ENCODE peak calls at places on chromosomes 6 and 20, in six cellular contexts. One of them, this sample, is unnamed.

GRCh38 chr6:15073344-15073789 is 172.5 kb upstream of the JARID2 start:
- DNase-seq in brain microvascular endothelial cell: peak
- DNase-seq in lung: no peak
- DNase-seq in GM23338: no peak
- DNase-seq in neural crest cell: no peak
- DNase-seq in thoracic aorta: no peak
- DNase-seq in this sample: no peak

GRCh38 chr20:14761903-14762302 is 424.5 kb upstream of the FLRT3 start:
- DNase-seq in brain microvascular endothelial cell: no peak
- DNase-seq in lung: no peak
- DNase-seq in GM23338: peak
- DNase-seq in neural crest cell: no peak
- DNase-seq in thoracic aorta: no peak
- DNase-seq in this sample: no peak

GRCh38 chr6:50826803-50827202 is 8.1 kb downstream of the TFAP2B start:
- DNase-seq in brain microvascular endothelial cell: no peak
- DNase-seq in lung: no peak
- DNase-seq in GM23338: no peak
- DNase-seq in neural crest cell: no peak
- DNase-seq in thoracic aorta: no peak
- DNase-seq in this sample: no peak

GRCh38 chr6:41073203-41073967 is 611 bp downstream of the NFYA start:
- DNase-seq in brain microvascular endothelial cell: peak
- DNase-seq in lung: peak
- DNase-seq in GM23338: peak
- DNase-seq in neural crest cell: peak
- DNase-seq in thoracic aorta: peak
- DNase-seq in this sample: peak

GRCh38 chr20:9500121-9500911 is 14.1 kb upstream of the LAMP5 start:
- DNase-seq in brain microvascular endothelial cell: no peak
- DNase-seq in lung: no peak
- DNase-seq in GM23338: no peak
- DNase-seq in neural crest cell: no peak
- DNase-seq in thoracic aorta: no peak
- DNase-seq in this sample: no peak

GRCh38 chr6:15474196-15474595 is 188.6 kb downstream of the DTNBP1 start:
- DNase-seq in brain microvascular endothelial cell: no peak
- DNase-seq in lung: no peak
- DNase-seq in GM23338: no peak
- DNase-seq in neural crest cell: no peak
- DNase-seq in thoracic aorta: no peak
- DNase-seq in this sample: no peak

GRCh38 chr6:148035763-148036390 is 306.8 kb upstream of the SASH1 start:
- DNase-seq in brain microvascular endothelial cell: no peak
- DNase-seq in lung: no peak
- DNase-seq in GM23338: no peak
- DNase-seq in neural crest cell: no peak
- DNase-seq in thoracic aorta: no peak
- DNase-seq in this sample: no peak

GRCh38 chr20:24151621-24152020 is 163.0 kb upstream of the GGTLC1 start:
- DNase-seq in brain microvascular endothelial cell: no peak
- DNase-seq in lung: no peak
- DNase-seq in GM23338: no peak
- DNase-seq in neural crest cell: no peak
- DNase-seq in thoracic aorta: no peak
- DNase-seq in this sample: no peak

GRCh38 chr6:136317023-136317649 is 27.5 kb upstream of the BCLAF1 start:
- DNase-seq in brain microvascular endothelial cell: peak
- DNase-seq in lung: peak
- DNase-seq in GM23338: peak
- DNase-seq in neural crest cell: peak
- DNase-seq in thoracic aorta: no peak
- DNase-seq in this sample: peak

GRCh38 chr6:57109905-57110304 is 19.9 kb downstream of the ZNF451 start:
- DNase-seq in brain microvascular endothelial cell: no peak
- DNase-seq in lung: no peak
- DNase-seq in GM23338: no peak
- DNase-seq in neural crest cell: no peak
- DNase-seq in thoracic aorta: no peak
- DNase-seq in this sample: no peak

GRCh38 chr20:10590950-10591349 is 82.8 kb downstream of the JAG1 start:
- DNase-seq in brain microvascular endothelial cell: no peak
- DNase-seq in lung: no peak
- DNase-seq in GM23338: no peak
- DNase-seq in neural crest cell: no peak
- DNase-seq in thoracic aorta: no peak
- DNase-seq in this sample: no peak

GRCh38 chr6:40293824-40294188 is 293.4 kb downstream of the LRFN2 start:
- DNase-seq in brain microvascular endothelial cell: no peak
- DNase-seq in lung: no peak
- DNase-seq in GM23338: peak
- DNase-seq in neural crest cell: no peak
- DNase-seq in thoracic aorta: no peak
- DNase-seq in this sample: no peak

GRCh38 chr20:25744261-25744660 is 47.6 kb upstream of the ZNF337 start:
- DNase-seq in brain microvascular endothelial cell: no peak
- DNase-seq in lung: no peak
- DNase-seq in GM23338: no peak
- DNase-seq in neural crest cell: no peak
- DNase-seq in thoracic aorta: no peak
- DNase-seq in this sample: no peak

GRCh38 chr6:89379281-89379680 is 26.8 kb upstream of the UBE2J1 start:
- DNase-seq in brain microvascular endothelial cell: no peak
- DNase-seq in lung: no peak
- DNase-seq in GM23338: no peak
- DNase-seq in neural crest cell: no peak
- DNase-seq in thoracic aorta: no peak
- DNase-seq in this sample: no peak

GRCh38 chr6:47938411-47938810 is 156.6 kb downstream of the OPN5 start:
- DNase-seq in brain microvascular endothelial cell: no peak
- DNase-seq in lung: no peak
- DNase-seq in GM23338: no peak
- DNase-seq in neural crest cell: no peak
- DNase-seq in thoracic aorta: no peak
- DNase-seq in this sample: no peak

GRCh38 chr20:49706548-49707517 is 6.8 kb downstream of the B4GALT5 start:
- DNase-seq in brain microvascular endothelial cell: no peak
- DNase-seq in lung: no peak
- DNase-seq in GM23338: peak
- DNase-seq in neural crest cell: peak
- DNase-seq in thoracic aorta: no peak
- DNase-seq in this sample: no peak

GRCh38 chr6:27183082-27183832 is 64.2 kb upstream of the PRSS16 start:
- DNase-seq in brain microvascular endothelial cell: no peak
- DNase-seq in lung: no peak
- DNase-seq in GM23338: peak
- DNase-seq in neural crest cell: no peak
- DNase-seq in thoracic aorta: no peak
- DNase-seq in this sample: no peak

DNA sequence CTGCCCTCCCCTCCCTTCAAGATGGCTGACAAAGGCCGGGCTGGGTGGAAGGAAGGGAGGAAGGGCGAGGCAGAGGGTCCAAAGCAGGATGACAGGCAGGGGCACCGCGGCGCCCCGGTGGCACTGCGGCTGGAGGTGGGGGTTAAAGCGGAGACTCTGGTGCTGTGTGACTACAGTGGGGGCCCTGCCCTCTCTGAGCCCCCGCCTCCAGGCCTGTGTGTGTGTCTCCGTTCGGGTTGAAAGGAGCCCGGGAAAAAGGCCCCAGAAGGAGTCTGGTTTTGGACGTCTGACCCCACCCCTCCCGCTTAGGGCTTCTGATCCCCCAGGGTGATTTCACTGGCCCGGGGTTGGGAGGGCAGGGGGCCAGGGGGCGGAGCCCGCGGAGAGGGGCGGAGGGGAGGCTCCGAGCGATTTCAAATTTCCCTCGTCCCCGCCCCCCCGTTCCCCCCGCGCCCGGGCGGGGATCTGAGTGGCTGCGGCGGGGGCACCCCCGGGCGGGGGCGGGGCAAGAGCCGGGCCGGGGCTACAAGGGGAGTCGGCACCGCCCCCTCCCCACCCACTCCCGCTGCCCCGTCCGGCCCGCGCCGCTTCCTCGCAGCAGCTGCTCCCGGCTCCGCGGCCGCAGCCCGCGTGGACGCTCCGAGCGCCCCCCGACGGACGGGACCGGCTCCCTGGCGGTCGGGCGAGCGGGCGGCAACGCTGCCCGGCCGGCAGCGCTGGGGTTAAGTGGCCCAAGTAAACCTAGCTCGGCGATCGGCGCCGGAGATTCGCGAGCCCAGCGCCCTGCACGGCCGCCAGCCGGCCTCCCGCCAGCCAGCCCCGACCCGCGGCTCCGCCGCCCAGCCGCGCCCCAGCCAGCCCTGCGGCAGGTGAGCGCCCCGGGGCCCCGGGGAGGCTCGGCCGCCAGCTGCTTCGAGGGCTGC is at the start of gene DNMT3B:
- DNase-seq in brain microvascular endothelial cell: peak
- DNase-seq in lung: peak
- DNase-seq in GM23338: peak
- DNase-seq in neural crest cell: peak
- DNase-seq in thoracic aorta: no peak
- DNase-seq in this sample: peak
- TF ChIP-seq CTCF in brain microvascular endothelial cell: no peak
- TF ChIP-seq CTCF in lung: no peak
- TF ChIP-seq CTCF in GM23338: no peak
- TF ChIP-seq CTCF in neural crest cell: peak
- TF ChIP-seq CTCF in thoracic aorta: no peak
- TF ChIP-seq CTCF in this sample: peak

DNA sequence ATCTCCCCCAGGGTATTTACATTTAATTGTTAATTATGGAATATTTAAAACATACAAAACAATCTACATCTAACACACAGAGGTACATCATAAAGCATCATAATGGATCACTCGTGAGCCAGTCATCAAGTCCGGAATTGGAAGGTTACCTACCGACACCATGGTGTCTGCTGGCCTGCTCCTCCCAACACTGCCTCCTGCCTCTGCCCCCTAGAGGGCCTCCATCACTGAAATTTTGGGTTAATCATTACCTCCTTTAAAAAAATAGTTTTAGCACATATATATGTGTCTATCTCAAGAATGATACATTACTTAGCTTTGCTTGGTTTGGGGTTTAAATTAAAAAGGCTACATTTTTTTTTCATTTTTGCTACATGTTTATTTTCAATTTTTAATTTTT is 114.6 kb upstream of the PDE10A start:
- DNase-seq in brain microvascular endothelial cell: no peak
- DNase-seq in lung: no peak
- DNase-seq in GM23338: no peak
- DNase-seq in neural crest cell: no peak
- DNase-seq in thoracic aorta: no peak
- DNase-seq in this sample: no peak
- TF ChIP-seq CTCF in brain microvascular endothelial cell: peak
- TF ChIP-seq CTCF in lung: no peak
- TF ChIP-seq CTCF in GM23338: peak
- TF ChIP-seq CTCF in neural crest cell: no peak
- TF ChIP-seq CTCF in thoracic aorta: no peak
- TF ChIP-seq CTCF in this sample: no peak

GRCh38 chr6:157777344-157777743 is 45.7 kb upstream of the SNX9 start:
- DNase-seq in brain microvascular endothelial cell: no peak
- DNase-seq in lung: no peak
- DNase-seq in GM23338: no peak
- DNase-seq in neural crest cell: no peak
- DNase-seq in thoracic aorta: no peak
- DNase-seq in this sample: no peak

GRCh38 chr6:157778719-157779118 is 44.3 kb upstream of the SNX9 start:
- DNase-seq in brain microvascular endothelial cell: no peak
- DNase-seq in lung: no peak
- DNase-seq in GM23338: no peak
- DNase-seq in neural crest cell: no peak
- DNase-seq in thoracic aorta: no peak
- DNase-seq in this sample: no peak

GRCh38 chr6:157774153-157775135 is 48.6 kb upstream of the SNX9 start:
- DNase-seq in brain microvascular endothelial cell: no peak
- DNase-seq in lung: no peak
- DNase-seq in GM23338: no peak
- DNase-seq in neural crest cell: no peak
- DNase-seq in thoracic aorta: no peak
- DNase-seq in this sample: no peak

GRCh38 chr6:157775376-157775775 is 47.7 kb upstream of the SNX9 start:
- DNase-seq in brain microvascular endothelial cell: no peak
- DNase-seq in lung: no peak
- DNase-seq in GM23338: no peak
- DNase-seq in neural crest cell: no peak
- DNase-seq in thoracic aorta: no peak
- DNase-seq in this sample: no peak

GRCh38 chr6:157779705-157780604 is 43.1 kb upstream of the SNX9 start:
- DNase-seq in brain microvascular endothelial cell: no peak
- DNase-seq in lung: no peak
- DNase-seq in GM23338: no peak
- DNase-seq in neural crest cell: no peak
- DNase-seq in thoracic aorta: no peak
- DNase-seq in this sample: no peak
- TF ChIP-seq CTCF in brain microvascular endothelial cell: no peak
- TF ChIP-seq CTCF in lung: no peak
- TF ChIP-seq CTCF in GM23338: no peak
- TF ChIP-seq CTCF in neural crest cell: no peak
- TF ChIP-seq CTCF in thoracic aorta: no peak
- TF ChIP-seq CTCF in this sample: no peak

DNA sequence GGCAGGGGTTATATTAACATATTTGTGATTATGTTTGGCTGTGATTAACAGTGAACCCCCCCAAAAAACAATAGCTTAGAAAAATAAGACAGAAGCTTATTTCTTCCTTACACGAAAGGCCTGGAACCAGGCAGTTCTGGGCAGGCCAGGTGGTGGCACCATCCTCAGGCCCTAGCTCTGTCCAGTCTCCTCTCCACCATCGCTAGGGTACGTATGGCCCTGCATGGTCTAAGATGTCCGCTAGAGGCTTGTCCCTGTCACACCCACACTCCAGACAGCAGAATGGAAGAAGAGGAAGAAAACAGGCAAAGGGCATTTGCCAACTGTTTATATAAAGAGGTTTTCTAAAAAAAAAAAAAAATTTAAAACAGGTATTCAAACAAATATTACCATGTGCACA is 6.6 kb downstream of the TGM3 start:
- DNase-seq in brain microvascular endothelial cell: no peak
- DNase-seq in lung: no peak
- DNase-seq in GM23338: peak
- DNase-seq in neural crest cell: no peak
- DNase-seq in thoracic aorta: no peak
- DNase-seq in this sample: no peak
- TF ChIP-seq CTCF in brain microvascular endothelial cell: no peak
- TF ChIP-seq CTCF in lung: no peak
- TF ChIP-seq CTCF in GM23338: peak
- TF ChIP-seq CTCF in neural crest cell: no peak
- TF ChIP-seq CTCF in thoracic aorta: no peak
- TF ChIP-seq CTCF in this sample: no peak

GRCh38 chr6:33583591-33584155 is 3.6 kb upstream of the BAK1 start:
- DNase-seq in brain microvascular endothelial cell: no peak
- DNase-seq in lung: no peak
- DNase-seq in GM23338: peak
- DNase-seq in neural crest cell: peak
- DNase-seq in thoracic aorta: no peak
- DNase-seq in this sample: no peak
- TF ChIP-seq CTCF in brain microvascular endothelial cell: peak
- TF ChIP-seq CTCF in lung: no peak
- TF ChIP-seq CTCF in GM23338: peak
- TF ChIP-seq CTCF in neural crest cell: peak
- TF ChIP-seq CTCF in thoracic aorta: no peak
- TF ChIP-seq CTCF in this sample: peak

GRCh38 chr6:137740967-137741761 is 125.9 kb upstream of the TNFAIP3 start:
- DNase-seq in brain microvascular endothelial cell: no peak
- DNase-seq in lung: no peak
- DNase-seq in GM23338: peak
- DNase-seq in neural crest cell: no peak
- DNase-seq in thoracic aorta: no peak
- DNase-seq in this sample: no peak
- TF ChIP-seq CTCF in brain microvascular endothelial cell: no peak
- TF ChIP-seq CTCF in lung: no peak
- TF ChIP-seq CTCF in GM23338: peak
- TF ChIP-seq CTCF in neural crest cell: no peak
- TF ChIP-seq CTCF in thoracic aorta: no peak
- TF ChIP-seq CTCF in this sample: no peak